ENCODE peak calls at places on chromosomes 2 and 18, in nine cellular contexts. R is hepatocyte, O is neural progenitor cell, P is kidney, L is SK-N-SH, U is PC-3, F is endothelial cell of umbilical vein, N is prostate gland, C is Peyer's patch. Q is an unnamed sample.

GRCh38 chr2:105150231-105150630 is 91.3 kb upstream of the GPR45 start:
- DNase-seq in R (no peak), O (no peak), P (no peak), L (no peak), U (no peak), F (no peak), N (no peak), C (no peak), Q (no peak)

GRCh38 chr2:80365762-80366161 is 61.2 kb upstream of the LRRTM1 start:
- DNase-seq in R (no peak), O (peak), P (no peak), L (peak), U (no peak), F (no peak), N (no peak), C (no peak), Q (no peak)

GRCh38 chr2:120204022-120204405 is 19.2 kb downstream of the TMEM185B start:
- DNase-seq in R (no peak), O (no peak), P (no peak), L (no peak), U (peak), F (no peak), N (no peak), C (no peak), Q (no peak)

GRCh38 chr2:137172162-137172561 is 406.8 kb downstream of the THSD7B start:
- DNase-seq in R (no peak), O (no peak), P (no peak), L (no peak), U (no peak), F (no peak), N (no peak), C (no peak), Q (no peak)

GRCh38 chr18:79935499-79935898 is 16.0 kb downstream of the SLC66A2 start:
- DNase-seq in R (no peak), O (no peak), P (peak), L (no peak), U (no peak), F (no peak), N (no peak), C (no peak), Q (peak)

GRCh38 chr2:27501042-27501441 is 4.4 kb downstream of the GCKR start:
- DNase-seq in R (no peak), O (no peak), P (no peak), L (no peak), U (peak), F (no peak), N (no peak), C (no peak), Q (no peak)

GRCh38 chr2:32489061-32489460 is 132.2 kb downstream of the BIRC6 start:
- DNase-seq in R (no peak), O (no peak), P (no peak), L (no peak), U (no peak), F (peak), N (no peak), C (no peak), Q (no peak)

GRCh38 chr2:215693269-215693998 is 257.6 kb upstream of the FN1 start:
- DNase-seq in R (no peak), O (no peak), P (no peak), L (no peak), U (peak), F (peak), N (no peak), C (no peak), Q (no peak)

GRCh38 chr2:57878573-57878910 is 168.1 kb upstream of the VRK2 start:
- DNase-seq in R (no peak), O (no peak), P (peak), L (no peak), U (no peak), F (no peak), N (no peak), C (no peak), Q (no peak)

GRCh38 chr2:224038049-224038829 is 847 bp downstream of the SERPINE2 start:
- DNase-seq in R (peak), O (peak), P (peak), L (no peak), U (peak), F (peak), N (peak), C (no peak), Q (no peak)

GRCh38 chr2:216257089-216257488 is 115.2 kb downstream of the MARCHF4 start:
- DNase-seq in R (no peak), O (no peak), P (no peak), L (no peak), U (no peak), F (no peak), N (no peak), C (no peak), Q (no peak)

GRCh38 chr2:179250848-179251504 is 13.7 kb downstream of the SESTD1 start:
- DNase-seq in R (no peak), O (no peak), P (no peak), L (no peak), U (no peak), F (no peak), N (no peak), C (no peak), Q (no peak)

GRCh38 chr2:201654611-201655384 is 11.5 kb upstream of the TMEM237 start:
- DNase-seq in R (no peak), O (no peak), P (no peak), L (no peak), U (no peak), F (peak), N (no peak), C (no peak), Q (no peak)

GRCh38 chr18:74498712-74499629 is 2.8 kb downstream of the CNDP2 start:
- DNase-seq in R (no peak), O (no peak), P (peak), L (no peak), U (no peak), F (no peak), N (no peak), C (peak), Q (no peak)

GRCh38 chr2:223510713-223511112 is 91.4 kb downstream of the SCG2 start:
- DNase-seq in R (no peak), O (no peak), P (no peak), L (no peak), U (no peak), F (no peak), N (no peak), C (no peak), Q (no peak)

GRCh38 chr2:65299246-65299645 is 71.6 kb downstream of the ACTR2 start:
- DNase-seq in R (no peak), O (no peak), P (no peak), L (no peak), U (peak), F (no peak), N (no peak), C (no peak), Q (no peak)

GRCh38 chr2:73822276-73822675 is 6.5 kb upstream of the STAMBP start:
- DNase-seq in R (no peak), O (no peak), P (no peak), L (no peak), U (no peak), F (no peak), N (no peak), C (no peak), Q (no peak)

GRCh38 chr18:5036523-5036922 is 160.5 kb downstream of the AKAIN1 start:
- DNase-seq in R (no peak), O (peak), P (no peak), L (no peak), U (no peak), F (no peak), N (no peak), C (no peak), Q (no peak)

GRCh38 chr2:182368446-182368845 is 58.4 kb downstream of the PDE1A start:
- DNase-seq in R (no peak), O (no peak), P (no peak), L (no peak), U (no peak), F (no peak), N (no peak), C (no peak), Q (no peak)

GRCh38 chr2:215498411-215498810 is 62.5 kb upstream of the FN1 start:
- DNase-seq in R (peak), O (no peak), P (no peak), L (no peak), U (no peak), F (no peak), N (peak), C (no peak), Q (no peak)

GRCh38 chr18:62420151-62420512 is 95.0 kb downstream of the TNFRSF11A start:
- DNase-seq in R (peak), O (no peak), P (no peak), L (no peak), U (peak), F (peak), N (no peak), C (no peak), Q (no peak)

GRCh38 chr2:38613126-38613848 is 10.6 kb upstream of the HNRNPLL start:
- DNase-seq in R (no peak), O (no peak), P (no peak), L (no peak), U (no peak), F (no peak), N (no peak), C (no peak), Q (no peak)

GRCh38 chr2:21032338-21033236 is 11.3 kb downstream of the APOB start:
- DNase-seq in R (no peak), O (no peak), P (no peak), L (no peak), U (no peak), F (no peak), N (no peak), C (no peak), Q (peak)

GRCh38 chr18:79899609-79900435 is 51.6 kb downstream of the SLC66A2 start:
- DNase-seq in R (no peak), O (no peak), P (peak), L (no peak), U (no peak), F (no peak), N (no peak), C (no peak), Q (no peak)

GRCh38 chr2:181457741-181458425 is 697 bp downstream of the ITGA4 start:
- DNase-seq in R (peak), O (peak), P (peak), L (peak), U (no peak), F (peak), N (peak), C (peak), Q (peak)

GRCh38 chr2:235238537-235238936 is 255.3 kb upstream of the AGAP1 start:
- DNase-seq in R (peak), O (no peak), P (peak), L (peak), U (peak), F (peak), N (no peak), C (peak), Q (no peak)

GRCh38 chr2:191349990-191350389 is 104.8 kb downstream of the MYO1B start:
- DNase-seq in R (no peak), O (no peak), P (no peak), L (no peak), U (no peak), F (no peak), N (no peak), C (no peak), Q (no peak)

GRCh38 chr18:51070545-51070944 is 40.5 kb downstream of the SMAD4 start:
- DNase-seq in R (no peak), O (no peak), P (no peak), L (no peak), U (peak), F (no peak), N (no peak), C (no peak), Q (no peak)

GRCh38 chr2:33420726-33421125 is 55.7 kb upstream of the RASGRP3 start:
- DNase-seq in R (no peak), O (no peak), P (no peak), L (no peak), U (no peak), F (peak), N (no peak), C (no peak), Q (no peak)

GRCh38 chr2:85871494-85872164 is 17.2 kb downstream of the ST3GAL5 start:
- DNase-seq in R (no peak), O (no peak), P (no peak), L (no peak), U (no peak), F (no peak), N (no peak), C (no peak), Q (no peak)

GRCh38 chr2:39127973-39128372 is 7.1 kb upstream of the SOS1 start:
- DNase-seq in R (no peak), O (no peak), P (no peak), L (peak), U (peak), F (no peak), N (no peak), C (peak), Q (no peak)

GRCh38 chr2:182240862-182241371 is 185.9 kb downstream of the PDE1A start:
- DNase-seq in R (peak), O (peak), P (no peak), L (peak), U (peak), F (peak), N (no peak), C (no peak), Q (no peak)

GRCh38 chr2:167191588-167191987 is 303.3 kb downstream of the XIRP2 start:
- DNase-seq in R (no peak), O (no peak), P (no peak), L (no peak), U (peak), F (no peak), N (no peak), C (no peak), Q (no peak)

GRCh38 chr2:121211251-121211650 is 73.8 kb downstream of the TFCP2L1 start:
- DNase-seq in R (peak), O (no peak), P (no peak), L (peak), U (no peak), F (no peak), N (no peak), C (no peak), Q (no peak)

GRCh38 chr2:23286765-23287155 is 98.2 kb upstream of the KLHL29 start:
- DNase-seq in R (peak), O (no peak), P (peak), L (no peak), U (peak), F (no peak), N (no peak), C (no peak), Q (no peak)

GRCh38 chr18:24595556-24595955 is 135.1 kb downstream of the HRH4 start:
- DNase-seq in R (no peak), O (peak), P (no peak), L (no peak), U (no peak), F (no peak), N (no peak), C (no peak), Q (no peak)

GRCh38 chr2:241852981-241853631 is 5.6 kb downstream of the PDCD1 start:
- DNase-seq in R (no peak), O (no peak), P (no peak), L (peak), U (no peak), F (no peak), N (no peak), C (no peak), Q (no peak)

GRCh38 chr2:221198309-221198708 is 373.8 kb downstream of the EPHA4 start:
- DNase-seq in R (no peak), O (no peak), P (no peak), L (no peak), U (no peak), F (no peak), N (no peak), C (no peak), Q (no peak)

GRCh38 chr2:37774976-37775907 is 103.8 kb upstream of the CDC42EP3 start:
- DNase-seq in R (no peak), O (no peak), P (no peak), L (no peak), U (peak), F (peak), N (peak), C (no peak), Q (no peak)

GRCh38 chr18:29496276-29496675 is 1319.3 kb upstream of the CDH2 start:
- DNase-seq in R (no peak), O (no peak), P (no peak), L (no peak), U (no peak), F (no peak), N (no peak), C (no peak), Q (no peak)

GRCh38 chr2:26399781-26400376 is 1.8 kb upstream of the DRC1 start:
- DNase-seq in R (no peak), O (no peak), P (no peak), L (no peak), U (no peak), F (no peak), N (no peak), C (no peak), Q (no peak)

GRCh38 chr2:26395394-26395793 is 6.3 kb upstream of the DRC1 start:
- DNase-seq in R (no peak), O (no peak), P (no peak), L (peak), U (no peak), F (no peak), N (no peak), C (no peak), Q (no peak)

GRCh38 chr2:26394694-26395093 is 7.0 kb upstream of the DRC1 start:
- DNase-seq in R (no peak), O (no peak), P (no peak), L (no peak), U (no peak), F (no peak), N (no peak), C (no peak), Q (no peak)

GRCh38 chr2:26400723-26401122 is 997 bp upstream of the DRC1 start:
- DNase-seq in R (no peak), O (no peak), P (no peak), L (no peak), U (no peak), F (no peak), N (no peak), C (no peak), Q (no peak)

GRCh38 chr2:26396734-26397298 is 4.9 kb upstream of the DRC1 start:
- DNase-seq in R (no peak), O (no peak), P (no peak), L (no peak), U (no peak), F (no peak), N (no peak), C (no peak), Q (no peak)
- H3K27ac ChIP-seq in R (no peak), O (no peak), P (no peak), L (peak), U (no peak), F (no peak), N (no peak), C (no peak), Q (no peak)

GRCh38 chr2:147364597-147364996 is 480.2 kb upstream of the ACVR2A start:
- DNase-seq in R (no peak), O (no peak), P (no peak), L (no peak), U (no peak), F (no peak), N (no peak), C (no peak), Q (no peak)
- H3K4me3 ChIP-seq in R (no peak), O (no peak), P (peak), L (peak), U (no peak), F (no peak), N (no peak), C (no peak), Q (no peak)

DNA sequence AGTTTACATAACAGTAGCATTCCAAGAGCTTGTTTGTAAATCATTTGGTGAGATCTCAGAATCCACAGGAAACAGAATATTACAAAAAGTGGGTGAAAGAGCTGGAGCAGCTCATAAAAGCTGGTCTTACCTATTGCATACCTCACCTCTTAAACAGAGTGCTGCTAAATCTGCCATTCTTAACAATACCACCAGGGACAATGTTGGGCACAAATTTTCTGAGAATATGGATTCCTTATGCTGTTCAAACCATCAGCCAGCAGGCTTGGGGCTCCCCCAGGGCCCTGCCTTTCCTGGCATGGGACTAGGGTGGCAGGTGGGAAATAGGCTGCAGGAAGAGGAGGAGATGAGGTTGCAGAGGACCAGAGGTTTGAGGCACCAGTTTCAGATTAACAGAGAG is 55.6 kb downstream of the TGFA start:
- DNase-seq in R (no peak), O (peak), P (no peak), L (peak), U (peak), F (no peak), N (no peak), C (no peak), Q (no peak)
- TF ChIP-seq CTCF in R (peak), O (peak), P (no peak), L (no peak), U (peak), F (no peak), N (no peak), C (peak), Q (no peak)

GRCh38 chr2:68320118-68320641 is 431 bp upstream of the CNRIP1 start:
- DNase-seq in R (peak), O (peak), P (no peak), L (peak), U (peak), F (no peak), N (no peak), C (no peak), Q (no peak)

GRCh38 chr2:68319397-68320117 is at the start of gene CNRIP1:
- DNase-seq in R (peak), O (peak), P (peak), L (peak), U (peak), F (peak), N (no peak), C (no peak), Q (peak)

GRCh38 chr2:68318686-68319396 is 908 bp downstream of the CNRIP1 start:
- DNase-seq in R (peak), O (peak), P (peak), L (peak), U (no peak), F (peak), N (no peak), C (no peak), Q (peak)

GRCh38 chr2:68316091-68316490 is 3.7 kb downstream of the CNRIP1 start:
- DNase-seq in R (no peak), O (no peak), P (no peak), L (no peak), U (no peak), F (no peak), N (no peak), C (no peak), Q (no peak)

DNA sequence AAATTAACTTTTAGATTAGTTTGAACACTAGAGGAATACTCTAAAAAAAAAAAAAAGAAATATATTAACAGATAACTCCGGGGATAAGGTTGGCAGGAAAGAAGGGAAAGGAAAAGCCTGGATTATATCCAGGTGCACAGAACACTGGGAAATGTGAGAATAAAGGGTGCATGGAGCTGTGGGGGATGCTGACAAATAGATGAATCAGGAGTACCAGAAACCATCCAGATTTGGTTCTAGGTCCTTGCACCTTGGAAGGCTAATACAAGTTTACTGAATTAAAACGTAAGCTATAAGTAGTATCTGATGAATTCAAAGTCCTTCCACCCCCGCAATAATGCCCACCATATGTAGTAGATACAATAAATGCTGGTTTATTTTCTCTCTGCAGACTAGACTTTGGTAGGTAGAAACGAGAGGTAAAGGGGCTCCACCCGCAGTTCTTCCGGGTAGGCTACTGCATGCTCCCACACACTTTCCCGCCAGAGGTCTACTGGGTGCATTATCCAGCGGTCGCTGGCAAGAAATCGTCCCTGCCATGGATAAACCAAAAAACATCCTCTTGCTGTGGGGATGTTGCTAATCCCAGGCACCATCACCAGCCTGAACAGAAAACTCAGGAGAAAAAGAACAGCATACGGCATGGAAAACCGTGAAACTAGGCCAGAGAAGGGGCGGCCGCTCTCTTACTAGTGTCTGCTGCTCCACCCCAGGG is 1.6 kb downstream of the CNRIP1 start:
- DNase-seq in R (no peak), O (peak), P (no peak), L (peak), U (no peak), F (peak), N (no peak), C (no peak), Q (no peak)
- H3K27ac ChIP-seq in R (peak), O (no peak), P (peak), L (peak), U (no peak), F (peak), N (peak), C (peak), Q (peak)

Q was measured in coronary artery.